ENCODE peak calls at places on chromosomes 11 and 22, in ten cellular contexts. I is psoas muscle; Y is Panc1; B is aorta; V is hepatocyte; C is OCI-LY7; R is body of pancreas; L is CD8-positive, alpha-beta memory T cell; J is heart right ventricle; H is spleen. U is an unnamed sample.

GRCh38 chr11:107928767-107929507 is 689 bp downstream of the RAB39A start:
- DNase-seq in I (peak), Y (no peak), B (peak), V (peak), C (peak), R (peak), L (no peak), J (peak), H (peak), U (no peak)

GRCh38 chr22:41676134-41676533 is 12.5 kb downstream of the SNU13 start:
- DNase-seq in I (no peak), Y (no peak), B (no peak), V (no peak), C (no peak), R (no peak), L (no peak), J (no peak), H (no peak), U (no peak)

GRCh38 chr22:44194569-44194968 is 13.8 kb downstream of the PARVG start:
- DNase-seq in I (no peak), Y (no peak), B (no peak), V (no peak), C (no peak), R (no peak), L (no peak), J (no peak), H (no peak), U (no peak)

GRCh38 chr11:94515398-94515797 is 3.1 kb downstream of the C11orf97 start:
- DNase-seq in I (no peak), Y (no peak), B (no peak), V (no peak), C (no peak), R (no peak), L (no peak), J (no peak), H (no peak), U (no peak)

GRCh38 chr11:127182586-127183203 is 182.1 kb upstream of the KIRREL3 start:
- DNase-seq in I (no peak), Y (no peak), B (no peak), V (no peak), C (no peak), R (no peak), L (no peak), J (no peak), H (no peak), U (no peak)

GRCh38 chr11:69573751-69574382 is 67.1 kb upstream of the CCND1 start:
- DNase-seq in I (no peak), Y (no peak), B (no peak), V (no peak), C (no peak), R (no peak), L (no peak), J (no peak), H (no peak), U (no peak)

GRCh38 chr22:16819249-16819648 is 6.0 kb downstream of the XKR3 start:
- DNase-seq in I (no peak), Y (no peak), B (no peak), V (no peak), C (peak), R (no peak), L (no peak), J (no peak), H (no peak), U (no peak)

GRCh38 chr22:48090332-48090672 is 1327.9 kb downstream of the TBC1D22A start:
- DNase-seq in I (no peak), Y (no peak), B (no peak), V (no peak), C (no peak), R (no peak), L (no peak), J (no peak), H (no peak), U (no peak)

GRCh38 chr11:9219572-9219971 is 45.6 kb downstream of the DENND5A start:
- DNase-seq in I (no peak), Y (no peak), B (no peak), V (no peak), C (no peak), R (no peak), L (no peak), J (no peak), H (no peak), U (peak)

GRCh38 chr11:70719516-70719915 is 321.2 kb downstream of the CTTN start:
- DNase-seq in I (no peak), Y (no peak), B (no peak), V (no peak), C (no peak), R (no peak), L (no peak), J (no peak), H (no peak), U (no peak)

GRCh38 chr22:18970180-18970947 is 34.3 kb upstream of the PRODH start:
- DNase-seq in I (peak), Y (no peak), B (no peak), V (peak), C (no peak), R (peak), L (no peak), J (no peak), H (peak), U (no peak)

GRCh38 chr22:46866591-46866990 is 104.1 kb downstream of the TBC1D22A start:
- DNase-seq in I (no peak), Y (no peak), B (no peak), V (no peak), C (no peak), R (no peak), L (no peak), J (no peak), H (no peak), U (peak)

GRCh38 chr11:93570759-93571413 is 27.7 kb upstream of the SMCO4 start:
- DNase-seq in I (no peak), Y (no peak), B (no peak), V (peak), C (no peak), R (peak), L (no peak), J (peak), H (no peak), U (no peak)

GRCh38 chr11:13169709-13170108 is 107.9 kb upstream of the BMAL1 start:
- DNase-seq in I (no peak), Y (no peak), B (no peak), V (no peak), C (no peak), R (peak), L (no peak), J (no peak), H (no peak), U (peak)

GRCh38 chr11:68081691-68082090 is 39.5 kb downstream of the CHKA start:
- DNase-seq in I (no peak), Y (no peak), B (no peak), V (no peak), C (no peak), R (peak), L (no peak), J (no peak), H (no peak), U (no peak)

GRCh38 chr11:47711225-47711624 is 3.9 kb downstream of the AGBL2 start:
- DNase-seq in I (no peak), Y (no peak), B (no peak), V (no peak), C (no peak), R (no peak), L (no peak), J (no peak), H (no peak), U (no peak)

GRCh38 chr11:108944486-108945178 is 279.8 kb downstream of the DDX10 start:
- DNase-seq in I (no peak), Y (no peak), B (no peak), V (no peak), C (no peak), R (no peak), L (no peak), J (no peak), H (no peak), U (no peak)

GRCh38 chr22:38873469-38874411 is 1.7 kb upstream of the CBX6 start:
- DNase-seq in I (no peak), Y (no peak), B (no peak), V (peak), C (no peak), R (no peak), L (peak), J (no peak), H (no peak), U (no peak)

GRCh38 chr22:46044718-46045458 is 67.9 kb upstream of the WNT7B start:
- DNase-seq in I (no peak), Y (no peak), B (peak), V (peak), C (no peak), R (no peak), L (no peak), J (no peak), H (peak), U (no peak)

GRCh38 chr11:74256370-74257133 is 54.9 kb downstream of the P4HA3 start:
- DNase-seq in I (no peak), Y (no peak), B (no peak), V (no peak), C (no peak), R (no peak), L (no peak), J (no peak), H (no peak), U (no peak)

GRCh38 chr22:42080287-42080686 is 787 bp downstream of the SMDT1 start:
- DNase-seq in I (no peak), Y (no peak), B (no peak), V (peak), C (no peak), R (peak), L (no peak), J (no peak), H (peak), U (no peak)

GRCh38 chr11:107468596-107468995 is 11.0 kb upstream of the CWF19L2 start:
- DNase-seq in I (no peak), Y (no peak), B (no peak), V (peak), C (no peak), R (no peak), L (no peak), J (no peak), H (no peak), U (peak)

DNA sequence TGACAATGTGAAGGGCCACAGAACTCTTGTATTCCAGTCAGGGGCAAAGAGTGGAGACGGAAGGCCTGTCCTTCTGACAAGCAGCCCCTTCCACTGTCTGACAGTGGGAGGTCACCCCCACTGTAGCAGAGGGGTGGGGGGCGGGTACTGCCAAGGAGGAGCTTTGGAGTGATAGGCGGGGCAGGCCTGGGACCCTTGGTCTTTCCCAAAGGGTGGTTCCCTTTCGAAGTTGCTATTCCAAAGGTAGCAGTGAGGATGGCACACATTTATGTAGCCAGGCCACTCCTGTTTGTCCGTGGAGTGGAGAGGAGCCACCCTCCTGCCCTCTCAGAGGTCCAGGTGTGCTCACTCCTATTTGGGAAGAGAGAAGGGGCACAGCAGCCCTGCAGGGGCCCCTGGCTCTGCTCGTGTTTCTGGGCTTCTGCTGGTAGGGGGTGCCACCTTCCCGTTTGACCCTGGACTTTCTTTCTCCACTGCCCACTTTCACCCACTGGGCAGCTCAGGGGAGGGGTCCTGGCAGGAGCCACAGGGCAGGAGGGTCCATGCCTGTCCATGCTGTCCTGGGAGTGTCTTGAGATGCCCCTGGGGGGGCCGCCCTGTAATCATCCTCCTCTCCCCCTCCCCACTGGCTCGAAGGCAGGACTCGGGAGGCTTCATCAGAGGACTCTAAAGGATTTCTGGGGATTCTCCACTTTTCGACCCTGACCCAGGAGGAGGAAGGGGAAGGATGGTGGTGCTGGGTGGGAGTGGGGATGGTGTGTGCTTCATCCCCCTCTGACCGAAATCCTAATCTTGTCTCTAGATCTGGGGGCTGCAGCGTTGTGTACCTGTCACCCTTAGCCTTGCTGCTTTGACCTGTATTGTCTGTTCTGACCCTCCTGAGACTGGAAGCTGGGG is 994 bp downstream of the TAGLN start:
- DNase-seq in I (no peak), Y (no peak), B (no peak), V (no peak), C (no peak), R (no peak), L (no peak), J (no peak), H (no peak), U (no peak)
- H3K4me3 ChIP-seq in I (peak), Y (no peak), B (peak), V (no peak), C (no peak), R (no peak), L (no peak), J (peak), H (peak), U (peak)

GRCh38 chr22:50134481-50134880 is 36.0 kb upstream of the PANX2 start:
- DNase-seq in I (no peak), Y (no peak), B (no peak), V (no peak), C (no peak), R (no peak), L (no peak), J (no peak), H (no peak), U (no peak)
- H3K27ac ChIP-seq in I (no peak), Y (no peak), B (no peak), V (no peak), C (no peak), R (no peak), L (no peak), J (no peak), H (no peak), U (no peak)

GRCh38 chr22:36253523-36254490 is 874 bp downstream of the APOL1 start:
- DNase-seq in I (no peak), Y (no peak), B (no peak), V (no peak), C (no peak), R (no peak), L (no peak), J (no peak), H (no peak), U (no peak)
- H3K4me3 ChIP-seq in I (peak), Y (peak), B (no peak), V (no peak), C (no peak), R (no peak), L (peak), J (peak), H (peak), U (no peak)

DNA sequence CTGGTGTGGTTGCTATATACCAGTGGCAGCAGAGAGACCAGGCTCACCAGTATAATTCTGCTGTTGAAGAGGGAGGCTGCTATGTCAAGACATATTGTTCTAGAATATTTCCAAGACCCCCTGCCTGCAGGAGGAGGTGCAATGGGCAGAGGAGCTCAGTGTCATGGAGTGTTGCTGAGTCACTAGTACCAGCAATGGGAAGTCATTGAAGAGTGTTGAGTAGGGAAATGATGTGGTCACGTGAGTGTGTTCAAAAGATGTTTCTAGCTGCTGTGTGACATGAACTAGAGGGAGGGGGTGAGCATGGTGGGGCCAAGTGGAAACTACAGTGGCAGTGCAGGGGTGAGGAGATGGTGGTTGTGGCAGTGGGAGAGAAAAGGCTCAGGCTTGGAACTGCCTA is 76.3 kb upstream of the BIRC3 start:
- DNase-seq in I (no peak), Y (no peak), B (no peak), V (no peak), C (no peak), R (no peak), L (no peak), J (no peak), H (no peak), U (no peak)
- H3K27ac ChIP-seq in I (no peak), Y (peak), B (no peak), V (no peak), C (no peak), R (no peak), L (no peak), J (no peak), H (no peak), U (no peak)

GRCh38 chr11:2101171-2101675 is 38.0 kb downstream of the IGF2 start:
- DNase-seq in I (peak), Y (no peak), B (no peak), V (no peak), C (no peak), R (no peak), L (no peak), J (no peak), H (peak), U (no peak)

GRCh38 chr11:2103666-2104523 is 35.3 kb downstream of the IGF2 start:
- DNase-seq in I (peak), Y (no peak), B (no peak), V (no peak), C (no peak), R (no peak), L (no peak), J (no peak), H (peak), U (no peak)

GRCh38 chr11:2102883-2103213 is 36.3 kb downstream of the IGF2 start:
- DNase-seq in I (no peak), Y (no peak), B (no peak), V (no peak), C (no peak), R (no peak), L (no peak), J (no peak), H (no peak), U (no peak)

GRCh38 chr11:2100361-2101170 is 38.6 kb downstream of the IGF2 start:
- DNase-seq in I (peak), Y (no peak), B (no peak), V (no peak), C (no peak), R (peak), L (no peak), J (peak), H (peak), U (no peak)

GRCh38 chr11:2102132-2102882 is 36.9 kb downstream of the IGF2 start:
- DNase-seq in I (peak), Y (no peak), B (no peak), V (no peak), C (no peak), R (no peak), L (no peak), J (peak), H (peak), U (no peak)
- H3K4me3 ChIP-seq in I (no peak), Y (no peak), B (no peak), V (no peak), C (no peak), R (no peak), L (no peak), J (no peak), H (no peak), U (no peak)

DNA sequence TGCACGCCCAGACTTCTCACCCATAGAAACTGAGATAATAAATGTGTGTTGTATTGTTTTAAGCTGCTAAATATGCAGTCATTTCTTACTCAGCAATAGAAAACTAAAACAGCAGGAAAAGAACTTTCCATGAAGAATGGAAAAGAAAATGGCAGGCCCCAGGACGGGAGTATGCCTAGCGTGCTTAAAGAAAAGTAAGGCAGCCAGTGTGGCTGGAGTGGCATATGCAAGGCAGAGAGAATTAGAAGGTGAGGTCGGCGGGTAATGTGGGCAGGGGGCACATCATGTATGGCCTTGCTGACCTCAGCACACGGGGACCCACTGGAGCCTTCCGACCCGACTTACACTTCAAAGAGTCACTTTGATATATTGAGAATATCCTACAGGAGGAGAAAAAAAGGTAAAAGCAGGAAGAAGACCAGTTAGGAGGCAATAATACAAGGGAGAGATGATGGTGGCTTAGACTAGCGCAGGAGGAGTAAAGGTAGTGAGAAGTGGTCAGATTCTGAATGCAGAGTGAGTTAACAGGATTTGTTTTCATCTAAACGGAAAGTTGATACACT is 20.5 kb downstream of the TBRG1 start:
- DNase-seq in I (no peak), Y (no peak), B (no peak), V (no peak), C (no peak), R (no peak), L (no peak), J (no peak), H (no peak), U (no peak)
- H3K27ac ChIP-seq in I (no peak), Y (no peak), B (peak), V (peak), C (no peak), R (no peak), L (no peak), J (no peak), H (no peak), U (peak)

GRCh38 chr11:65900899-65901180 is 652 bp upstream of the FOSL1 start:
- DNase-seq in I (no peak), Y (no peak), B (no peak), V (no peak), C (no peak), R (no peak), L (no peak), J (no peak), H (no peak), U (no peak)
- H3K4me3 ChIP-seq in I (peak), Y (peak), B (no peak), V (no peak), C (no peak), R (no peak), L (no peak), J (peak), H (peak), U (no peak)

DNA sequence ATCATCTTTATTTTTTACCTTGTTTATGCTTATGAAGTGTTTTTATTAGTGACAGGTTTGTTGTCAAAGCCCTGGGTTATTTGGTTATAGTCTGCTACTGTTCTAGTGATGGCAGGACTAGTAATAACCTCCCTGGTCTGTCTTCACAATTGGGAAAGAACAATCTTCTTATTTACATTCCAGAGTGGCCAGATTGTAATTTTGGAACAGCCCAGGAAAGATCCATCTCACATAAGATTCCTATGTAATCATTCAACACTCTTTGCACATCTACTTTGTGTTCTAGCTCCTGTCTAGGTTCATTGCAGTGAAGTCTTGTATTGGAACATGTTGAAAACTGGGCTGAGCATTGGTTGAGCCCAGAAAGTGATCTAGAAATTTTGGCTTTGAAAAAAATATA is 63.8 kb downstream of the CYB5R2 start:
- DNase-seq in I (no peak), Y (no peak), B (no peak), V (no peak), C (no peak), R (no peak), L (no peak), J (no peak), H (no peak), U (no peak)
- H3K27ac ChIP-seq in I (no peak), Y (no peak), B (no peak), V (no peak), C (no peak), R (no peak), L (no peak), J (no peak), H (no peak), U (no peak)